ENCODE peak calls at places on chromosome 17, in seven cellular contexts. K is fibroblast of pulmonary artery, Z is heart right ventricle, V is aorta, P is tibial nerve, J is small intestine, X is fibroblast of lung. B is an unnamed sample.

GRCh38 chr17:50683434-50684287 is 24.1 kb downstream of the ANKRD40 start:
- DNase-seq in P (no peak), V (no peak), J (no peak), X (no peak), Z (no peak), K (no peak), B (no peak)

GRCh38 chr17:57685499-57686132 is 59.5 kb downstream of the CCDC182 start:
- DNase-seq in Z (no peak), P (no peak), V (no peak), J (no peak), X (no peak), K (no peak), B (no peak)

GRCh38 chr17:56899403-56899802 is 14.4 kb downstream of the TRIM25 start:
- DNase-seq in K (no peak), J (no peak), Z (no peak), X (no peak), V (no peak), P (no peak), B (no peak)

GRCh38 chr17:42288078-42288984 is at the start of gene STAT5A:
- DNase-seq in X (peak; percentile 82), Z (peak; percentile 92), P (peak; percentile 83), K (peak; percentile 90), V (peak; percentile 96), J (peak; percentile 80), B (peak; percentile 78)

GRCh38 chr17:10550014-10550413 is 556 bp upstream of the MYH2 start:
- DNase-seq in K (no peak), X (no peak), V (no peak), Z (no peak), J (no peak), P (no peak), B (no peak)

GRCh38 chr17:40648326-40648968 is 829 bp upstream of the SMARCE1 start:
- DNase-seq in V (peak; percentile 80), K (no peak), J (peak; percentile 67), X (peak; percentile 40), P (no peak), Z (no peak), B (peak; percentile 46)

GRCh38 chr17:9522074-9522473 is 53.5 kb downstream of the STX8 start:
- DNase-seq in Z (peak; percentile 23), V (no peak), J (peak; percentile 37), X (peak; percentile 73), K (peak; percentile 74), P (no peak), B (peak; percentile 70)

GRCh38 chr17:81884968-81885367 is 6.4 kb downstream of the ALYREF start:
- DNase-seq in P (no peak), X (no peak), V (peak; percentile 68), K (no peak), J (no peak), Z (no peak), B (no peak)

GRCh38 chr17:40303009-40303657 is 5.8 kb upstream of the RARA start:
- DNase-seq in Z (peak; percentile 71), X (peak; percentile 85), V (no peak), K (peak; percentile 83), P (no peak), J (peak; percentile 71), B (peak; percentile 79)

GRCh38 chr17:83151442-83152220 is 72.2 kb downstream of the METRNL start:
- DNase-seq in X (peak; percentile 7), P (no peak), J (no peak), K (no peak), V (peak; percentile 68), Z (no peak), B (peak; percentile 4)

GRCh38 chr17:5080591-5080990 is 2.3 kb downstream of the ZFP3 start:
- DNase-seq in P (no peak), V (no peak), K (no peak), J (no peak), X (no peak), Z (no peak), B (no peak)

GRCh38 chr17:5078106-5079028 is at the start of gene ZFP3:
- DNase-seq in J (peak; percentile 87), X (peak; percentile 91), Z (peak; percentile 87), K (peak; percentile 82), V (peak; percentile 96), P (peak; percentile 46), B (peak; percentile 80)

DNA sequence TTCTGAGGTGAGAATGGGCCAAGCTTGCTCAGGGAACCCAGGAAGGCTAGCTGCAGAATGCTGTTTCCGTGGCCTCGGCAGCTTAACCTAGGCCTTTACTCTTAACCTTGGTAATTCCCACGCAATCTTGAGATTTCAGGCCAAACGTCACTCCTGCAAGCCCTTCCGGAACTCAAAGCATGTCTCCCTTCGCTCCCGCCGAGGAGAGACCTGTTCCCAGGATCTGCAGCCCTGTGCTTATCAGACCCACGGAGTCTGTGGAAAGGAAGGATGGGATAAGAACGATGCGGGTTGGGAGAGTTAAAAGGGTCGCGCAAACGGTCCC is 524 bp upstream of the ZFP3 start:
- DNase-seq in X (no peak), P (no peak), K (no peak), J (no peak), Z (no peak), V (no peak), B (no peak)
- H3K4me3 ChIP-seq in X (peak overlapping the region; percentile 41), P (peak overlapping the region; percentile 51), K (peak overlapping the region; percentile 69), J (peak overlapping the region; percentile 84), Z (peak overlapping the region; percentile 91), V (peak overlapping the region; percentile 66), B (peak overlapping the region; percentile 62)

DNA sequence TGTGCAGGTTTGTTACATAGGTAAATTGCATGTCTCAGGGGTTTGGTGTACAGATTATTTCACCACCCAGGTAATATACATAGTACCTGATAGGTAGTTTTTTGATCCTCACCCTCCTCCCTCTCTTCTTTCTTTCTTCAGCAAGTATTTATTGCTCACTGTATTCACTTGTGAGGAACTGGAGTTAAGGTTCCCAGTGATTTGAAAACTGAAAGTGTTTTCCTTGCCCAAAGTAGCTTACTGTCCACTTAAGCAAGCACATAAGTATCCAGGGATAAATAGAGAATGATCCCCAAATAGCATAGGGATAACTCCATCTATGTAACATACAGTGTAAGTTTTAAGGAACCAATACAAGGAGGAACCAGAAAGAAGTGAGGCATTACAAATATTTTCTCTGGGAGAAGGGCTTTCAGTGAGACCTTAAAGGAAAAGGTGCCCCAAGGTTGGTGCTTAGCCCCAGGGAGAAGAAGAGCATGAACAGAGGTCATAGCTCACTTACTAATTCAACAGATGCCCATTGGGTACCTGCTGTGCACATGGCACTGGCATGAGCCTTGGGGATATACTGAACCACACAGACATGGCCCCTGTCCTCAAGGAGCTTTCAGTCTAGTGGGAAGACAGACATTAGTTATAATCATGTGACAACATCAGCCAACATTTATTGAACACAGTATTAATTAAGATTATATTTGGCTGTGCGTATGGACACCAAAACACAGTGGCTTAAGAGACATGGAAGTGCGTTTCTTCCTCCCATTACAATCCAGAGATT is 17.0 kb downstream of the MYL4 start:
- DNase-seq in J (no peak), X (peak; percentile 55), K (peak; percentile 36), P (no peak), V (no peak), Z (no peak), B (peak; percentile 20)
- H3K4me3 ChIP-seq in J (no peak overlapping the region), X (no peak overlapping the region), K (no peak overlapping the region), P (no peak overlapping the region), V (no peak overlapping the region), Z (no peak overlapping the region), B (no peak overlapping the region)

GRCh38 chr17:77392376-77393273 is 251.9 kb downstream of the SEC14L1 start:
- DNase-seq in X (peak; percentile 75), J (peak; percentile 93), K (no peak), Z (peak; percentile 69), V (no peak), P (no peak), B (peak; percentile 65)
- H3K4me3 ChIP-seq in X (no peak overlapping the region), J (no peak overlapping the region), K (no peak overlapping the region), Z (no peak overlapping the region), V (no peak overlapping the region), P (no peak overlapping the region), B (no peak overlapping the region)

GRCh38 chr17:17445296-17445924 is 31.4 kb upstream of the MED9 start:
- DNase-seq in X (no peak), V (no peak), K (no peak), Z (no peak), P (no peak), J (no peak), B (no peak)
- H3K4me3 ChIP-seq in X (no peak overlapping the region), V (no peak overlapping the region), K (no peak overlapping the region), Z (no peak overlapping the region), P (no peak overlapping the region), J (no peak overlapping the region), B (no peak overlapping the region)

B was measured in fibroblast of mammary gland.